ENCODE peak calls at places on chromosome 6, in eight cellular contexts. M is CD4-positive, CD25-positive, alpha-beta regulatory T cell; G is naive thymus-derived CD8-positive, alpha-beta T cell; D is hippocampal formation; S is T1000; I is NCI-H146; Q is mucosa of descending colon; X is fibroblast of pulmonary artery. H is an unnamed sample.
A peak's percentile ranks its signal among the peaks of the same experiment; 100 is the strongest.

GRCh38 chr6:159701413-159701999 is 8.5 kb upstream of the SOD2 start:
- DNase-seq in M (no peak), G (no peak), D (no peak), S (no peak), I (no peak), Q (no peak), X (peak; percentile 91), H (no peak)

GRCh38 chr6:54020311-54020710 is 90.9 kb upstream of the MLIP start:
- DNase-seq in M (no peak), G (no peak), D (no peak), S (no peak), I (no peak), Q (no peak), X (no peak), H (no peak)

GRCh38 chr6:81612136-81612535 is 140.3 kb downstream of the TENT5A start:
- DNase-seq in M (no peak), G (no peak), D (no peak), S (no peak), I (no peak), Q (no peak), X (no peak), H (no peak)

GRCh38 chr6:160239929-160240690 is 18.5 kb downstream of the SLC22A2 start:
- DNase-seq in M (no peak), G (no peak), D (no peak), S (no peak), I (no peak), Q (no peak), X (no peak), H (no peak)

GRCh38 chr6:109235639-109236038 is 140.3 kb downstream of the CEP57L1 start:
- DNase-seq in M (no peak), G (no peak), D (no peak), S (no peak), I (no peak), Q (no peak), X (no peak), H (no peak)

GRCh38 chr6:11978169-11978987 is 33.7 kb upstream of the HIVEP1 start:
- DNase-seq in M (peak; percentile 61), G (no peak), D (no peak), S (no peak), I (no peak), Q (no peak), X (no peak), H (no peak)

GRCh38 chr6:117280922-117281321 is 15.6 kb downstream of the VGLL2 start:
- DNase-seq in M (no peak), G (no peak), D (no peak), S (no peak), I (no peak), Q (peak; percentile 40), X (no peak), H (peak; percentile 30)

GRCh38 chr6:8429821-8430220 is 5.5 kb downstream of the SLC35B3 start:
- DNase-seq in M (no peak), G (no peak), D (no peak), S (no peak), I (no peak), Q (no peak), X (no peak), H (no peak)

GRCh38 chr6:146974346-146974745 is 229.9 kb upstream of the STXBP5 start:
- DNase-seq in M (no peak), G (no peak), D (no peak), S (no peak), I (no peak), Q (no peak), X (no peak), H (no peak)

GRCh38 chr6:35093118-35093445 is 48.1 kb downstream of the TCP11 start:
- DNase-seq in M (no peak), G (no peak), D (no peak), S (no peak), I (no peak), Q (no peak), X (no peak), H (no peak)

H was measured in Calu3.